ENCODE peak calls at places on chromosome 13, in nine cellular contexts. One of them, this sample, is unnamed.

GRCh38 chr13:82717249-82717648 is 1165.0 kb downstream of the SLITRK1 start:
- DNase-seq in Peyer's patch: no peak
- DNase-seq in suprapubic skin: no peak
- DNase-seq in PC-3: peak
- DNase-seq in IMR-90: peak
- DNase-seq in bronchial epithelial cell: peak
- DNase-seq in psoas muscle: no peak
- DNase-seq in lung: no peak
- DNase-seq in HFFc6: peak
- DNase-seq in this sample: peak

GRCh38 chr13:106001443-106001842 is 534.0 kb downstream of the EFNB2 start:
- DNase-seq in Peyer's patch: no peak
- DNase-seq in suprapubic skin: no peak
- DNase-seq in PC-3: no peak
- DNase-seq in IMR-90: no peak
- DNase-seq in bronchial epithelial cell: no peak
- DNase-seq in psoas muscle: no peak
- DNase-seq in lung: no peak
- DNase-seq in HFFc6: no peak
- DNase-seq in this sample: no peak

GRCh38 chr13:98315466-98315865 is 138.4 kb upstream of the RNF113B start:
- DNase-seq in Peyer's patch: no peak
- DNase-seq in suprapubic skin: no peak
- DNase-seq in PC-3: no peak
- DNase-seq in IMR-90: peak
- DNase-seq in bronchial epithelial cell: no peak
- DNase-seq in psoas muscle: no peak
- DNase-seq in lung: no peak
- DNase-seq in HFFc6: no peak
- DNase-seq in this sample: no peak

GRCh38 chr13:76634431-76635191 is 251.6 kb downstream of the KCTD12 start:
- DNase-seq in Peyer's patch: no peak
- DNase-seq in suprapubic skin: no peak
- DNase-seq in PC-3: no peak
- DNase-seq in IMR-90: no peak
- DNase-seq in bronchial epithelial cell: no peak
- DNase-seq in psoas muscle: no peak
- DNase-seq in lung: no peak
- DNase-seq in HFFc6: no peak
- DNase-seq in this sample: no peak

GRCh38 chr13:77377016-77377415 is 50.1 kb upstream of the MYCBP2 start:
- DNase-seq in Peyer's patch: no peak
- DNase-seq in suprapubic skin: no peak
- DNase-seq in PC-3: peak
- DNase-seq in IMR-90: no peak
- DNase-seq in bronchial epithelial cell: no peak
- DNase-seq in psoas muscle: no peak
- DNase-seq in lung: no peak
- DNase-seq in HFFc6: no peak
- DNase-seq in this sample: peak

GRCh38 chr13:112670864-112671263 is 19.0 kb upstream of the ATP11A start:
- DNase-seq in Peyer's patch: no peak
- DNase-seq in suprapubic skin: peak
- DNase-seq in PC-3: no peak
- DNase-seq in IMR-90: no peak
- DNase-seq in bronchial epithelial cell: no peak
- DNase-seq in psoas muscle: no peak
- DNase-seq in lung: no peak
- DNase-seq in HFFc6: no peak
- DNase-seq in this sample: no peak

GRCh38 chr13:72255908-72256307 is 388.9 kb upstream of the DACH1 start:
- DNase-seq in Peyer's patch: no peak
- DNase-seq in suprapubic skin: no peak
- DNase-seq in PC-3: peak
- DNase-seq in IMR-90: no peak
- DNase-seq in bronchial epithelial cell: peak
- DNase-seq in psoas muscle: no peak
- DNase-seq in lung: no peak
- DNase-seq in HFFc6: peak
- DNase-seq in this sample: peak

GRCh38 chr13:90800082-90800746 is 547.3 kb upstream of the MIR17HG start:
- DNase-seq in Peyer's patch: no peak
- DNase-seq in suprapubic skin: no peak
- DNase-seq in PC-3: no peak
- DNase-seq in IMR-90: no peak
- DNase-seq in bronchial epithelial cell: no peak
- DNase-seq in psoas muscle: peak
- DNase-seq in lung: no peak
- DNase-seq in HFFc6: no peak
- DNase-seq in this sample: no peak

GRCh38 chr13:52846567-52847321 is 1.7 kb downstream of the PCDH8 start:
- DNase-seq in Peyer's patch: peak
- DNase-seq in suprapubic skin: no peak
- DNase-seq in PC-3: no peak
- DNase-seq in IMR-90: peak
- DNase-seq in bronchial epithelial cell: no peak
- DNase-seq in psoas muscle: peak
- DNase-seq in lung: no peak
- DNase-seq in HFFc6: no peak
- DNase-seq in this sample: peak

GRCh38 chr13:26664942-26665341 is 95.6 kb downstream of the GPR12 start:
- DNase-seq in Peyer's patch: no peak
- DNase-seq in suprapubic skin: no peak
- DNase-seq in PC-3: no peak
- DNase-seq in IMR-90: no peak
- DNase-seq in bronchial epithelial cell: no peak
- DNase-seq in psoas muscle: no peak
- DNase-seq in lung: no peak
- DNase-seq in HFFc6: no peak
- DNase-seq in this sample: no peak

GRCh38 chr13:49495783-49496762 is at the start of gene PHF11:
- DNase-seq in Peyer's patch: peak
- DNase-seq in suprapubic skin: peak
- DNase-seq in PC-3: peak
- DNase-seq in IMR-90: peak
- DNase-seq in bronchial epithelial cell: peak
- DNase-seq in psoas muscle: peak
- DNase-seq in lung: peak
- DNase-seq in HFFc6: peak
- DNase-seq in this sample: peak

GRCh38 chr13:24274452-24274971 is 34.9 kb upstream of the C1QTNF9 start:
- DNase-seq in Peyer's patch: no peak
- DNase-seq in suprapubic skin: no peak
- DNase-seq in PC-3: no peak
- DNase-seq in IMR-90: peak
- DNase-seq in bronchial epithelial cell: peak
- DNase-seq in psoas muscle: no peak
- DNase-seq in lung: no peak
- DNase-seq in HFFc6: no peak
- DNase-seq in this sample: peak

GRCh38 chr13:21945195-21945594 is 274.3 kb downstream of the FGF9 start:
- DNase-seq in Peyer's patch: no peak
- DNase-seq in suprapubic skin: no peak
- DNase-seq in PC-3: no peak
- DNase-seq in IMR-90: no peak
- DNase-seq in bronchial epithelial cell: no peak
- DNase-seq in psoas muscle: no peak
- DNase-seq in lung: no peak
- DNase-seq in HFFc6: no peak
- DNase-seq in this sample: no peak

GRCh38 chr13:35964764-35965163 is 166.4 kb downstream of the DCLK1 start:
- DNase-seq in Peyer's patch: no peak
- DNase-seq in suprapubic skin: no peak
- DNase-seq in PC-3: peak
- DNase-seq in IMR-90: peak
- DNase-seq in bronchial epithelial cell: peak
- DNase-seq in psoas muscle: no peak
- DNase-seq in lung: no peak
- DNase-seq in HFFc6: no peak
- DNase-seq in this sample: peak

GRCh38 chr13:49539313-49539712 is 43.6 kb downstream of the PHF11 start:
- DNase-seq in Peyer's patch: no peak
- DNase-seq in suprapubic skin: no peak
- DNase-seq in PC-3: no peak
- DNase-seq in IMR-90: peak
- DNase-seq in bronchial epithelial cell: no peak
- DNase-seq in psoas muscle: no peak
- DNase-seq in lung: no peak
- DNase-seq in HFFc6: no peak
- DNase-seq in this sample: no peak

GRCh38 chr13:31207630-31208549 is 8.1 kb downstream of the B3GLCT start:
- DNase-seq in Peyer's patch: no peak
- DNase-seq in suprapubic skin: no peak
- DNase-seq in PC-3: no peak
- DNase-seq in IMR-90: peak
- DNase-seq in bronchial epithelial cell: no peak
- DNase-seq in psoas muscle: peak
- DNase-seq in lung: no peak
- DNase-seq in HFFc6: peak
- DNase-seq in this sample: no peak

GRCh38 chr13:98549006-98549727 is 27.7 kb downstream of the STK24 start:
- DNase-seq in Peyer's patch: no peak
- DNase-seq in suprapubic skin: no peak
- DNase-seq in PC-3: peak
- DNase-seq in IMR-90: peak
- DNase-seq in bronchial epithelial cell: peak
- DNase-seq in psoas muscle: no peak
- DNase-seq in lung: no peak
- DNase-seq in HFFc6: peak
- DNase-seq in this sample: peak

GRCh38 chr13:113343692-113343968 is 20.3 kb downstream of the GRTP1 start:
- DNase-seq in Peyer's patch: no peak
- DNase-seq in suprapubic skin: no peak
- DNase-seq in PC-3: no peak
- DNase-seq in IMR-90: no peak
- DNase-seq in bronchial epithelial cell: no peak
- DNase-seq in psoas muscle: no peak
- DNase-seq in lung: no peak
- DNase-seq in HFFc6: no peak
- DNase-seq in this sample: no peak

GRCh38 chr13:43787998-43788397 is 1.2 kb upstream of the ENOX1 start:
- DNase-seq in Peyer's patch: no peak
- DNase-seq in suprapubic skin: no peak
- DNase-seq in PC-3: peak
- DNase-seq in IMR-90: peak
- DNase-seq in bronchial epithelial cell: peak
- DNase-seq in psoas muscle: no peak
- DNase-seq in lung: no peak
- DNase-seq in HFFc6: peak
- DNase-seq in this sample: peak
- TF ChIP-seq CTCF in Peyer's patch: no peak
- TF ChIP-seq CTCF in suprapubic skin: no peak
- TF ChIP-seq CTCF in PC-3: peak
- TF ChIP-seq CTCF in IMR-90: peak
- TF ChIP-seq CTCF in bronchial epithelial cell: peak
- TF ChIP-seq CTCF in psoas muscle: no peak
- TF ChIP-seq CTCF in lung: no peak
- TF ChIP-seq CTCF in HFFc6: peak
- TF ChIP-seq CTCF in this sample: peak

GRCh38 chr13:45411631-45412030 is 6.5 kb downstream of the SLC25A30 start:
- DNase-seq in Peyer's patch: no peak
- DNase-seq in suprapubic skin: no peak
- DNase-seq in PC-3: no peak
- DNase-seq in IMR-90: no peak
- DNase-seq in bronchial epithelial cell: no peak
- DNase-seq in psoas muscle: no peak
- DNase-seq in lung: no peak
- DNase-seq in HFFc6: no peak
- DNase-seq in this sample: no peak
- TF ChIP-seq CTCF in Peyer's patch: no peak
- TF ChIP-seq CTCF in suprapubic skin: no peak
- TF ChIP-seq CTCF in PC-3: no peak
- TF ChIP-seq CTCF in IMR-90: no peak
- TF ChIP-seq CTCF in bronchial epithelial cell: no peak
- TF ChIP-seq CTCF in psoas muscle: no peak
- TF ChIP-seq CTCF in lung: no peak
- TF ChIP-seq CTCF in HFFc6: no peak
- TF ChIP-seq CTCF in this sample: no peak

DNA sequence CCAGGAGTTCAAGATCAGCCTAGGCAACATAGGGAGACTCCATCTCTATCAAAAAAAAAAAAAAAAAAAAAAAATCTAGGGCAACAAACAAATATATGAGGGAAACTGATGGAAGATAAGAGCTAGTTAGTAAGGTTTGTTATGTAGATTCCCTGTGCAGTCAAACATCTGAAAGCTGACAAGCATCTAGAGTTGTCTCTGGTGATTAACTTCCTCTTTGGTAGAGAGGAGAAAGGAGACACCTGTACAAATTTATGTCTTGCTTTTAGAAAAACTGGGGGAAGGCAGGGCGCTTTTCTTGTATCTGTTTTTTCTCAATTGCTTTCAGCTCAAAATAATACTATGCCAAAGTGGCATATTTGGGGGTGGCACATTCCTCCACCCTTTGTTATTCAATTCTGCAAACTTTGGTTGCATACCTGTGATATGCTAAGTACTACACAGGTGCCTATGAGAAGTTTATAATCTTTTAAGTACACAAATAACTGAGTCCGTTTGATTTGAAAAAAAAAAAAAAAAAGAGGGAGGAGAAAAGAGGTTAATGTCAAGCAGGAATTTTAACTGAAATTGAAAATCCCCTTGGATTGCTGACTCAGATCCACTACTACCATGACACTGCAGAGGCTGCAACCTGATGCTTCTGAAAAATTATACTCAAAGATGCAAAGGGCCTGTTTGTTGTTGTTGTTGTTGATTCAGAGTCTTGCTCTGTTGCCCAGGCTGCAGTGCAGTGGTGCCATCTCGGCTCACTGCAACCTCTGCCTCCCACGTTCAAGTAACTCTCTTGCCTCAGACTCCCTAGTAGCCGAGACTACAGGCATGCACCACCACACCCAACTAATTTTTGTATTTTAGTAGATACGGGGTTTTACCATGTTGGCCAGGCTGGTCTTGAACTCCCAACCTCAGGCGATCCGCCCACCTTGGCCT is 164.8 kb upstream of the NBEA start:
- DNase-seq in Peyer's patch: no peak
- DNase-seq in suprapubic skin: no peak
- DNase-seq in PC-3: no peak
- DNase-seq in IMR-90: no peak
- DNase-seq in bronchial epithelial cell: no peak
- DNase-seq in psoas muscle: no peak
- DNase-seq in lung: no peak
- DNase-seq in HFFc6: no peak
- DNase-seq in this sample: no peak
- TF ChIP-seq CTCF in Peyer's patch: no peak
- TF ChIP-seq CTCF in suprapubic skin: no peak
- TF ChIP-seq CTCF in PC-3: no peak
- TF ChIP-seq CTCF in IMR-90: no peak
- TF ChIP-seq CTCF in bronchial epithelial cell: no peak
- TF ChIP-seq CTCF in psoas muscle: no peak
- TF ChIP-seq CTCF in lung: no peak
- TF ChIP-seq CTCF in HFFc6: no peak
- TF ChIP-seq CTCF in this sample: no peak

DNA sequence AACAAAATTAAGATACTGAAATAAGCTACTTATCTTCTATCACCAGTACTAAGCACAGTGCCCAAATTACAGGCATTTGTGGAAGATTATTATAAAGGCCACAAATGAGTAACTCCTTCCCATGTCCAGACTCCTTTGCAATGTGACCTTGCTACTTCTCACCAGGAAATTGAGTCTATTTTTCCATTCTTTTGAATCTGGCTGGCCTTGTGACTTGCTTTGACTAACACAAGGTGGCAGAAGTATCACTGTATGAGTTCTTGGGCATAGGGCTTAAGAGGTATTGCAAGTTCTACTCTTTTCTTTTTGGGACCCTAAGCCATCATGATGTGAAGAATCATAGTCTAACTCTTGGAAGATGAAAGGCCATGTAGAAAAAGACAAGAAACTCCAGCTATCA is 49.9 kb downstream of the UGGT2 start:
- DNase-seq in Peyer's patch: no peak
- DNase-seq in suprapubic skin: no peak
- DNase-seq in PC-3: peak
- DNase-seq in IMR-90: no peak
- DNase-seq in bronchial epithelial cell: peak
- DNase-seq in psoas muscle: no peak
- DNase-seq in lung: no peak
- DNase-seq in HFFc6: peak
- DNase-seq in this sample: peak
- TF ChIP-seq CTCF in Peyer's patch: no peak
- TF ChIP-seq CTCF in suprapubic skin: no peak
- TF ChIP-seq CTCF in PC-3: peak
- TF ChIP-seq CTCF in IMR-90: no peak
- TF ChIP-seq CTCF in bronchial epithelial cell: no peak
- TF ChIP-seq CTCF in psoas muscle: no peak
- TF ChIP-seq CTCF in lung: no peak
- TF ChIP-seq CTCF in HFFc6: peak
- TF ChIP-seq CTCF in this sample: no peak

This sample was measured in epithelial cell of esophagus.